ENCODE peak calls at places on chromosomes 6 and 20, in five cellular contexts. One of them, this sample, is unnamed.

GRCh38 chr6:169023161-169023874 is 230.3 kb downstream of the THBS2 start:
- DNase-seq in tibial nerve: no peak
- DNase-seq in upper lobe of left lung: no peak
- DNase-seq in HepG2: no peak
- DNase-seq in body of pancreas: no peak
- DNase-seq in this sample: no peak

GRCh38 chr6:151089916-151090443 is 149.8 kb upstream of the AKAP12 start:
- DNase-seq in tibial nerve: no peak
- DNase-seq in upper lobe of left lung: no peak
- DNase-seq in HepG2: no peak
- DNase-seq in body of pancreas: no peak
- DNase-seq in this sample: no peak

GRCh38 chr20:36881331-36881730 is 5.4 kb downstream of the TLDC2 start:
- DNase-seq in tibial nerve: no peak
- DNase-seq in upper lobe of left lung: no peak
- DNase-seq in HepG2: no peak
- DNase-seq in body of pancreas: no peak
- DNase-seq in this sample: peak; percentile 32

GRCh38 chr6:72760130-72760793 is 138.4 kb downstream of the KCNQ5 start:
- DNase-seq in tibial nerve: no peak
- DNase-seq in upper lobe of left lung: no peak
- DNase-seq in HepG2: no peak
- DNase-seq in body of pancreas: peak; percentile 45
- DNase-seq in this sample: no peak

GRCh38 chr20:57389695-57390603 is 1.2 kb upstream of the RBM38 start:
- DNase-seq in tibial nerve: no peak
- DNase-seq in upper lobe of left lung: no peak
- DNase-seq in HepG2: no peak
- DNase-seq in body of pancreas: peak; percentile 21
- DNase-seq in this sample: peak; percentile 90

GRCh38 chr20:32622585-32623468 is 37.7 kb upstream of the NOL4L start:
- DNase-seq in tibial nerve: no peak
- DNase-seq in upper lobe of left lung: no peak
- DNase-seq in HepG2: no peak
- DNase-seq in body of pancreas: no peak
- DNase-seq in this sample: no peak

GRCh38 chr6:113833537-113833936 is 23.6 kb upstream of the MARCKS start:
- DNase-seq in tibial nerve: no peak
- DNase-seq in upper lobe of left lung: no peak
- DNase-seq in HepG2: no peak
- DNase-seq in body of pancreas: no peak
- DNase-seq in this sample: no peak

GRCh38 chr20:24339179-24339578 is 130.2 kb upstream of the SYNDIG1 start:
- DNase-seq in tibial nerve: no peak
- DNase-seq in upper lobe of left lung: no peak
- DNase-seq in HepG2: no peak
- DNase-seq in body of pancreas: no peak
- DNase-seq in this sample: no peak

GRCh38 chr6:157563611-157564284 is 182.8 kb downstream of the ZDHHC14 start:
- DNase-seq in tibial nerve: no peak
- DNase-seq in upper lobe of left lung: no peak
- DNase-seq in HepG2: no peak
- DNase-seq in body of pancreas: no peak
- DNase-seq in this sample: no peak

GRCh38 chr6:131197716-131198115 is 62.4 kb downstream of the AKAP7 start:
- DNase-seq in tibial nerve: no peak
- DNase-seq in upper lobe of left lung: no peak
- DNase-seq in HepG2: no peak
- DNase-seq in body of pancreas: no peak
- DNase-seq in this sample: peak; percentile 78

GRCh38 chr20:3277686-3278465 is 38.9 kb upstream of the SLC4A11 start:
- DNase-seq in tibial nerve: no peak
- DNase-seq in upper lobe of left lung: no peak
- DNase-seq in HepG2: no peak
- DNase-seq in body of pancreas: no peak
- DNase-seq in this sample: no peak

GRCh38 chr20:44001667-44002596 is 87.3 kb downstream of the TOX2 start:
- DNase-seq in tibial nerve: no peak
- DNase-seq in upper lobe of left lung: no peak
- DNase-seq in HepG2: no peak
- DNase-seq in body of pancreas: no peak
- DNase-seq in this sample: no peak

GRCh38 chr6:73672290-73672689 is 18.5 kb upstream of the SLC17A5 start:
- DNase-seq in tibial nerve: no peak
- DNase-seq in upper lobe of left lung: no peak
- DNase-seq in HepG2: no peak
- DNase-seq in body of pancreas: no peak
- DNase-seq in this sample: no peak

GRCh38 chr6:125821825-125822281 is 31.1 kb downstream of the NCOA7 start:
- DNase-seq in tibial nerve: no peak
- DNase-seq in upper lobe of left lung: no peak
- DNase-seq in HepG2: peak; percentile 92
- DNase-seq in body of pancreas: peak; percentile 25
- DNase-seq in this sample: no peak

GRCh38 chr6:84066536-84066935 is 33.0 kb downstream of the MRAP2 start:
- DNase-seq in tibial nerve: no peak
- DNase-seq in upper lobe of left lung: no peak
- DNase-seq in HepG2: no peak
- DNase-seq in body of pancreas: no peak
- DNase-seq in this sample: no peak

GRCh38 chr6:113825776-113826175 is 31.4 kb upstream of the MARCKS start:
- DNase-seq in tibial nerve: peak; percentile 71
- DNase-seq in upper lobe of left lung: peak; percentile 23
- DNase-seq in HepG2: no peak
- DNase-seq in body of pancreas: peak; percentile 95
- DNase-seq in this sample: no peak

GRCh38 chr6:32457054-32457453 is 17.4 kb downstream of the HLA-DRA start:
- DNase-seq in tibial nerve: no peak
- DNase-seq in upper lobe of left lung: no peak
- DNase-seq in HepG2: no peak
- DNase-seq in body of pancreas: no peak
- DNase-seq in this sample: no peak

GRCh38 chr6:45650527-45651135 is 272.9 kb upstream of the SUPT3H start:
- DNase-seq in tibial nerve: no peak
- DNase-seq in upper lobe of left lung: no peak
- DNase-seq in HepG2: no peak
- DNase-seq in body of pancreas: no peak
- DNase-seq in this sample: no peak
- TF ChIP-seq POLR2A in tibial nerve: no peak
- TF ChIP-seq POLR2A in upper lobe of left lung: no peak
- TF ChIP-seq POLR2A in HepG2: no peak
- TF ChIP-seq POLR2A in body of pancreas: no peak
- TF ChIP-seq POLR2A in this sample: no peak

DNA sequence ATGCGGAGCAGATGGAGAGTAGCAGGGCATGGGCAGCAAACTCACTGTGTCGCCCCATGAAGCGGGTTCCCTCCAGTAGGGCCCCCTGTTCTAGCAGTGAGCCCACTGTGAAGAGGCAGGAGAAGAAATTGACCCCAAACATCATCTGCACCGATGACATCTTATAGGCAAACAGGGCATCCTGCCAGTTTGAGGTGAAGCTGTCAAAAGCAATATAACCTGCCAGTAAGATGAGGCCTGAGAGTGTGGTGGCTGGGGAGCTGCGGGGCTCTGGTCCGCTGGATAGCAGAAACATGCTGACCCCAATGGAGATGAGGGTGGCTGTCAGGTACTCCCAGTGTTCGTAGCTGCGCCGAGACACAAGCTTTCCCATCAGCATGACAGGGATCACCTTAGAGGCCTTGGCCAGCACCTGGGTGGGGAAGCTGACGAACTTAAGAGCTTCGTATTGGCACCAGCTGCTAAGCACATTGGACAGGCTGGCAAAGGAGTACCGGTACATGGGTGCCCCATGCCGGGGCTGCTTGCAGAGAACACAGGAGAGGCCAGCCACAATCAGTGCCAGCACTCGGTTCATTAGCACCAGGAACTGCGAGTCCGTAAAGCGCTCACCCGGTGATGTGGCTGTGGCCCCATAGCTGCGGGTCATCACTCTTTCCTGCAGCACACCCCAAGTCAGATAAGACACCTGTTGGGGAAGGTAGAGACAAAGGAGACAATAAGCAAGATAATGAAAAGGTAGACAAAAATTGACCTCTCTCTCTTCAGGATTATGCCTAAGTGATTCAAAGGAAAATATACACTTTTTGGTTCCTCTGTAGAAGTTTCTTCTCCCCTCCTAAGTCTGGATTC is 2.1 kb downstream of the SLC35B2 start:
- DNase-seq in tibial nerve: no peak
- DNase-seq in upper lobe of left lung: no peak
- DNase-seq in HepG2: no peak
- DNase-seq in body of pancreas: no peak
- DNase-seq in this sample: peak; percentile 72
- TF ChIP-seq POLR2A in tibial nerve: no peak
- TF ChIP-seq POLR2A in upper lobe of left lung: peak; percentile 12
- TF ChIP-seq POLR2A in HepG2: no peak
- TF ChIP-seq POLR2A in body of pancreas: no peak
- TF ChIP-seq POLR2A in this sample: no peak

DNA sequence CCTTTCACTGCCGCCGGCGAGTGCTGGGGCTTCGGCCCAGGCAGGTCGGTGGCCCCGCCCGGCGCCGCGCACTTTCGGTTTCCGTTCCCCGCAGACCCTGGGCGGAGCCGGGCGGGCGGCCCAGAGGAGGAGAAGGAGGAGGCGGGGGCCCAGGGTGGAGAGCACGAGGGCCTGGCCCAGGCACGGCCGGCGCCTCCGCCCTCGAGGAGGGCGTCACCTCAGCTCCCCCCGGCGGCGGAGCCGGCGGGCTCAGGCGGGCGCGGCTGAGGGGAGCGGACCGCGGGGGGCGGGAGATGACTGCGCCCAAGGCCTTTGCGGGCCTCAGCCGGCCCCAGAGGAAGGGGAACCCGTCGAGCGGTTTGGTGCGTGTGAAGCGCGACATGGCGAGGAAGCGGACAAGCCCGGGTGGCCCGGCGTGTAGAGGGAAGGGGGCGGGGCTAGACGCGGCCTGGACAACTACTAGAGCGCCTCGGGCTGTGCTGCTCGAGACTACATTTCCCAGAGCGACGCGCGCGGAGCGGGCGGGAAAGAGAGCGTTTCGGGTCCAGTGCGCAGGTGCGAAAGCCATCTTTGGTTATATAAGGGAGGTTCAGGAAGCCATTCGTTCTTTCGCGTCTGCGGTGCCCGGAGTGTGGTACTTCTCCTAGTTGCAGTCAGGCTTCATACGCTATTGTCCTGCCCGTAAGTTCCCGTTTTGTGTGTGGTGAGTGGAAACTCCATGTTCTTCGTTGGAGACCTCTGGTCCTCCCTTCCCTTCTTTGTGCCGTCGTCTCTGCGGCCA is at the start of gene ZNFX1:
- DNase-seq in tibial nerve: peak; percentile 99
- DNase-seq in upper lobe of left lung: peak; percentile 99
- DNase-seq in HepG2: peak; percentile 99
- DNase-seq in body of pancreas: peak; percentile 99
- DNase-seq in this sample: peak; percentile 100
- TF ChIP-seq POLR2A in tibial nerve: peak; percentile 97
- TF ChIP-seq POLR2A in upper lobe of left lung: peak; percentile 98
- TF ChIP-seq POLR2A in HepG2: peak; percentile 100
- TF ChIP-seq POLR2A in body of pancreas: peak; percentile 96
- TF ChIP-seq POLR2A in this sample: peak; percentile 98

GRCh38 chr6:143515766-143516355 is 4.3 kb upstream of the FUCA2 start:
- DNase-seq in tibial nerve: no peak
- DNase-seq in upper lobe of left lung: peak; percentile 47
- DNase-seq in HepG2: no peak
- DNase-seq in body of pancreas: no peak
- DNase-seq in this sample: no peak

GRCh38 chr6:143513410-143513809 is 1.9 kb upstream of the FUCA2 start:
- DNase-seq in tibial nerve: no peak
- DNase-seq in upper lobe of left lung: peak; percentile 65
- DNase-seq in HepG2: peak; percentile 38
- DNase-seq in body of pancreas: no peak
- DNase-seq in this sample: peak; percentile 79

GRCh38 chr6:143517447-143517773 is 5.9 kb upstream of the FUCA2 start:
- DNase-seq in tibial nerve: no peak
- DNase-seq in upper lobe of left lung: no peak
- DNase-seq in HepG2: no peak
- DNase-seq in body of pancreas: no peak
- DNase-seq in this sample: no peak

GRCh38 chr6:143514996-143515760 is 3.7 kb upstream of the FUCA2 start:
- DNase-seq in tibial nerve: no peak
- DNase-seq in upper lobe of left lung: peak; percentile 41
- DNase-seq in HepG2: no peak
- DNase-seq in body of pancreas: peak; percentile 62
- DNase-seq in this sample: no peak

GRCh38 chr6:143516700-143517446 is 5.4 kb upstream of the FUCA2 start:
- DNase-seq in tibial nerve: no peak
- DNase-seq in upper lobe of left lung: no peak
- DNase-seq in HepG2: no peak
- DNase-seq in body of pancreas: no peak
- DNase-seq in this sample: no peak
- TF ChIP-seq POLR2A in tibial nerve: no peak
- TF ChIP-seq POLR2A in upper lobe of left lung: no peak
- TF ChIP-seq POLR2A in HepG2: no peak
- TF ChIP-seq POLR2A in body of pancreas: no peak
- TF ChIP-seq POLR2A in this sample: no peak

GRCh38 chr6:116387374-116387773 is 16.6 kb downstream of the DSE start:
- DNase-seq in tibial nerve: no peak
- DNase-seq in upper lobe of left lung: peak; percentile 55
- DNase-seq in HepG2: no peak
- DNase-seq in body of pancreas: no peak
- DNase-seq in this sample: no peak
- TF ChIP-seq POLR2A in tibial nerve: no peak
- TF ChIP-seq POLR2A in upper lobe of left lung: no peak
- TF ChIP-seq POLR2A in HepG2: no peak
- TF ChIP-seq POLR2A in body of pancreas: no peak
- TF ChIP-seq POLR2A in this sample: no peak

GRCh38 chr6:26457407-26457795 is 354 bp upstream of the BTN2A1 start:
- DNase-seq in tibial nerve: no peak
- DNase-seq in upper lobe of left lung: no peak
- DNase-seq in HepG2: no peak
- DNase-seq in body of pancreas: peak; percentile 17
- DNase-seq in this sample: no peak

GRCh38 chr6:26452631-26453030 is 5.1 kb upstream of the BTN2A1 start:
- DNase-seq in tibial nerve: no peak
- DNase-seq in upper lobe of left lung: no peak
- DNase-seq in HepG2: no peak
- DNase-seq in body of pancreas: no peak
- DNase-seq in this sample: no peak

GRCh38 chr6:26454641-26455040 is 3.1 kb upstream of the BTN2A1 start:
- DNase-seq in tibial nerve: no peak
- DNase-seq in upper lobe of left lung: no peak
- DNase-seq in HepG2: no peak
- DNase-seq in body of pancreas: no peak
- DNase-seq in this sample: no peak

GRCh38 chr6:26457796-26458688 is at the start of gene BTN2A1:
- DNase-seq in tibial nerve: peak; percentile 64
- DNase-seq in upper lobe of left lung: peak; percentile 89
- DNase-seq in HepG2: peak; percentile 94
- DNase-seq in body of pancreas: peak; percentile 83
- DNase-seq in this sample: peak; percentile 95

GRCh38 chr6:26455357-26455970 is 2.3 kb upstream of the BTN2A1 start:
- DNase-seq in tibial nerve: no peak
- DNase-seq in upper lobe of left lung: no peak
- DNase-seq in HepG2: no peak
- DNase-seq in body of pancreas: no peak
- DNase-seq in this sample: no peak
- TF ChIP-seq POLR2A in tibial nerve: no peak
- TF ChIP-seq POLR2A in upper lobe of left lung: no peak
- TF ChIP-seq POLR2A in HepG2: no peak
- TF ChIP-seq POLR2A in body of pancreas: no peak
- TF ChIP-seq POLR2A in this sample: no peak